ENCODE peak calls at places on chromosomes 1 and 21, in eight cellular contexts. S is esophagus squamous epithelium; A is SJCRH30; F is fibroblast of mammary gland; X is activated CD4-positive, alpha-beta T cell treated with anti-CD3 and anti-CD28 coated beads for 1 hour; M is activated gamma-delta T cell; U is breast epithelium; J is activated T-helper 9 cell treated with anti-CD3 and anti-CD28 coated beads, Interleukin-2, amount 50 U/mL, for 16 hours. L is an unnamed sample.

GRCh38 chr1:212561501-212561931 is 47.0 kb upstream of the ATF3 start:
- DNase-seq in A (no peak), X (no peak), S (no peak), J (no peak), U (no peak), M (no peak), F (peak), L (no peak)

GRCh38 chr1:25425098-25426085 is 4.8 kb upstream of the RHCE start:
- DNase-seq in J (no peak), X (no peak), S (no peak), F (peak), U (no peak), M (no peak), A (no peak), L (no peak)

GRCh38 chr21:31656199-31657095 is 3.0 kb upstream of the SOD1 start:
- DNase-seq in X (no peak), F (peak), J (peak), U (no peak), S (no peak), A (no peak), M (no peak), L (peak)

GRCh38 chr1:214793708-214794107 is 190.7 kb downstream of the CENPF start:
- DNase-seq in X (no peak), J (no peak), S (no peak), A (no peak), M (no peak), F (peak), U (no peak), L (no peak)

GRCh38 chr1:230848235-230848634 is 20.1 kb downstream of the C1orf198 start:
- DNase-seq in A (no peak), J (no peak), X (no peak), S (no peak), U (no peak), F (no peak), M (no peak), L (no peak)

GRCh38 chr1:93698351-93699112 is 16.9 kb upstream of the BCAR3 start:
- DNase-seq in X (no peak), M (no peak), S (no peak), F (no peak), J (no peak), U (no peak), A (no peak), L (no peak)

GRCh38 chr1:175673236-175674150 is 69.9 kb downstream of the TNR start:
- DNase-seq in M (no peak), U (no peak), A (no peak), J (no peak), X (no peak), F (no peak), S (no peak), L (no peak)

GRCh38 chr1:48036693-48037386 is 39.7 kb upstream of the TRABD2B start:
- DNase-seq in A (peak), S (no peak), U (no peak), F (peak), J (no peak), X (no peak), M (no peak), L (no peak)

GRCh38 chr1:57637155-57637554 is 213.3 kb upstream of the DAB1 start:
- DNase-seq in F (peak), M (no peak), J (no peak), A (no peak), U (no peak), S (no peak), X (no peak), L (no peak)

GRCh38 chr1:28512058-28512611 is 6.3 kb downstream of the RCC1 start:
- DNase-seq in U (no peak), M (no peak), F (peak), S (no peak), X (no peak), J (no peak), A (peak), L (no peak)

GRCh38 chr1:114234408-114235119 is 80.9 kb upstream of the SYT6 start:
- DNase-seq in F (no peak), S (no peak), J (no peak), U (no peak), X (no peak), A (no peak), M (no peak), L (no peak)

GRCh38 chr21:17512245-17513213 is at the start of gene CXADR:
- DNase-seq in M (peak), U (peak), X (peak), S (no peak), J (peak), A (peak), F (no peak), L (peak)

GRCh38 chr1:216794541-216795055 is 71.4 kb upstream of the ESRRG start:
- DNase-seq in F (no peak), X (no peak), M (no peak), U (no peak), A (no peak), J (no peak), S (no peak), L (no peak)

GRCh38 chr1:7988576-7988975 is 27.1 kb downstream of the PARK7 start:
- DNase-seq in S (no peak), U (no peak), M (no peak), J (no peak), X (no peak), A (no peak), F (no peak), L (no peak)